ENCODE peak calls at places on chromosomes 12 and 14, in seven cellular contexts. G, T, E, I, A, K and H are unnamed samples.

GRCh38 chr12:5733136-5733755 is 211.8 kb downstream of the ANO2 start:
- DNase-seq in G (no peak), T (no peak), E (no peak), I (no peak), A (no peak), K (no peak), H (no peak)

GRCh38 chr14:58861546-58861945 is 223.8 kb downstream of the DACT1 start:
- DNase-seq in G (no peak), T (no peak), E (no peak), I (no peak), A (no peak), K (no peak), H (no peak)

GRCh38 chr14:37056473-37056872 is 115.9 kb downstream of the SLC25A21 start:
- DNase-seq in G (no peak), T (no peak), E (no peak), I (no peak), A (no peak), K (no peak), H (no peak)

GRCh38 chr12:111175404-111175803 is 193.5 kb downstream of the PHETA1 start:
- DNase-seq in G (no peak), T (no peak), E (no peak), I (no peak), A (no peak), K (no peak), H (no peak)

GRCh38 chr12:128069359-128069997 is 197.5 kb upstream of the TMEM132C start:
- DNase-seq in G (no peak), T (no peak), E (no peak), I (peak; percentile 26), A (peak; percentile 78), K (no peak), H (no peak)

GRCh38 chr14:61477845-61478438 is 156.6 kb downstream of the PRKCH start:
- DNase-seq in G (no peak), T (no peak), E (no peak), I (peak; percentile 40), A (no peak), K (no peak), H (no peak)

GRCh38 chr14:51211149-51211548 is 28.9 kb upstream of the TMX1 start:
- DNase-seq in G (peak; percentile 31), T (no peak), E (no peak), I (no peak), A (peak; percentile 57), K (no peak), H (peak; percentile 45)

GRCh38 chr14:53458368-53458814 is 305.3 kb upstream of the DDHD1 start:
- DNase-seq in G (no peak), T (no peak), E (no peak), I (peak; percentile 87), A (peak; percentile 28), K (no peak), H (peak; percentile 47)

GRCh38 chr12:128994869-128995268 is 141.6 kb downstream of the GLT1D1 start:
- DNase-seq in G (peak; percentile 47), T (no peak), E (no peak), I (no peak), A (no peak), K (no peak), H (no peak)